ENCODE peak calls at places on chromosomes 7 and 10, in seven cellular contexts. N is foreskin fibroblast, D is heart left ventricle, K is MM.1S, X is BJ, O is AG09309, Z is left ventricle myocardium inferior. M is an unnamed sample.

GRCh38 chr10:130337305-130337640 is 201.1 kb downstream of the GLRX3 start:
- DNase-seq in Z (no peak), X (no peak), D (no peak), K (no peak), N (no peak), O (no peak), M (no peak)

GRCh38 chr10:43648083-43648391 is 644 bp downstream of the ZNF32 start:
- DNase-seq in K (no peak), D (no peak), Z (no peak), X (no peak), N (no peak), O (no peak), M (no peak)

GRCh38 chr10:50909334-50910014 is 24.0 kb upstream of the A1CF start:
- DNase-seq in O (no peak), Z (no peak), K (no peak), N (no peak), X (no peak), D (no peak), M (no peak)

GRCh38 chr7:771241-772004 is 44.3 kb upstream of the PRKAR1B start:
- DNase-seq in O (no peak), K (no peak), N (peak), Z (peak), D (peak), X (peak), M (no peak)

GRCh38 chr10:76113952-76114351 is 682.5 kb downstream of the LRMDA start:
- DNase-seq in X (no peak), D (no peak), O (no peak), K (no peak), N (no peak), Z (no peak), M (no peak)

GRCh38 chr7:139948167-139948566 is 114.6 kb downstream of the PARP12 start:
- DNase-seq in Z (no peak), N (no peak), D (no peak), K (no peak), O (no peak), X (no peak), M (no peak)

GRCh38 chr10:42951486-42952251 is 125.2 kb upstream of the RET start:
- DNase-seq in O (no peak), N (no peak), D (peak), X (no peak), Z (peak), K (no peak), M (no peak)

GRCh38 chr7:2497500-2498336 is 21.5 kb upstream of the GRIFIN start:
- DNase-seq in D (no peak), X (no peak), N (peak), O (no peak), Z (no peak), K (no peak), M (no peak)

GRCh38 chr7:31688347-31688746 is 1.3 kb downstream of the PPP1R17 start:
- DNase-seq in O (no peak), Z (no peak), D (no peak), N (no peak), K (no peak), X (no peak), M (no peak)
- H3K4me3 ChIP-seq in O (no peak), Z (no peak), D (no peak), N (no peak), K (no peak), X (no peak), M (no peak)

DNA sequence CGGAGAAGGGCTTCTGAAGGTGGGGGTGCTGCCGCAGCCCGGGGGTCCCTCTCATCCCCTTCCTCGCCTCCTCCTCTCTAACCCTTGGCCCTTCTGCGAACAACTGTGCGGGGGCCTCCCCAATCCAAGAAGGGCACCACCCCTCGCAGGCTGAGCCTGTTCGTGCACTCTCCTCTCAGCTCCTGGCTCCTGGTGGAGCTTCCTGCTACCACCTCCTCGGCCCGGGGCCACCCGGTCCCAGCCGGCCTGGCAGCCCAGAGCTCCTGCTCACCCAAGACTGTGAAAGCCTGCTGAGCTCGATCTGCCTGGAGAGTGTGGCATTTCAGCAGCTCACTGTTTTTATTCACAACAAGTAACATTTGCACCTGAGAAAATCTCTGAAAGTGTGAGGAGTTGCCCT is 2.4 kb downstream of the ADGRA1 start:
- DNase-seq in N (no peak), O (no peak), K (no peak), Z (no peak), D (no peak), X (no peak), M (no peak)
- TF ChIP-seq CTCF in N (no peak), O (no peak), K (no peak), Z (no peak), D (no peak), X (no peak), M (no peak)

DNA sequence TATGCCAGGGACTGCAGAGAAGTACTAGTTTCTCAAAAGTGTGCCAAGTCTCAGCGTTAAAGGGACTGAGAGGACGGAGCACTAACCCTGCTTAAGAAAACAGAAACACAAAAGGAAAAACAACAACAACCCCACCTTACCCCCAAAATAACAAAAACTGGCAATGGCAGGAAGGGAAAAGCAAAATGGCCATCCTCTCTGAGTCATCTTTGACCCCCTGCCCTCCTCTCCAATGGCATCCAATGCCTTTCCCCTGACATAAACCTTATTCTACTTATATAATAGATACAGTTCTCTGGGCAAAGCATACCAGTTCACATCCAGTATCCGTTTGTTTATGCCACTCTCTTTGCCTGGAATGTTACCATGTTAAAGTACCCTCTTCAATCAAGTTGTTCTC is 1.6 kb downstream of the POLR1F start:
- DNase-seq in D (no peak), X (no peak), Z (no peak), N (peak), O (no peak), K (no peak), M (no peak)
- H3K4me3 ChIP-seq in D (no peak), X (no peak), Z (peak), N (peak), O (no peak), K (peak), M (peak)

GRCh38 chr10:3217301-3217700 is 44.7 kb upstream of the PITRM1 start:
- DNase-seq in X (peak), O (peak), N (peak), K (no peak), Z (no peak), D (no peak), M (peak)

GRCh38 chr10:3217853-3218252 is 45.3 kb upstream of the PITRM1 start:
- DNase-seq in X (no peak), O (no peak), D (no peak), N (no peak), K (no peak), Z (no peak), M (no peak)

GRCh38 chr10:3213758-3214545 is 41.4 kb upstream of the PITRM1 start:
- DNase-seq in D (no peak), X (no peak), K (no peak), O (no peak), Z (no peak), N (no peak), M (no peak)

GRCh38 chr10:3213174-3213573 is 40.6 kb upstream of the PITRM1 start:
- DNase-seq in Z (peak), N (no peak), D (no peak), K (no peak), X (no peak), O (no peak), M (no peak)

GRCh38 chr10:3215336-3215860 is 42.8 kb upstream of the PITRM1 start:
- DNase-seq in N (no peak), K (no peak), D (no peak), O (no peak), Z (no peak), X (no peak), M (no peak)
- TF ChIP-seq CTCF in N (no peak), K (no peak), D (no peak), O (no peak), Z (no peak), X (no peak), M (no peak)

GRCh38 chr7:12398186-12398585 is 5.5 kb downstream of the VWDE start:
- DNase-seq in D (no peak), K (no peak), Z (no peak), X (no peak), O (no peak), N (no peak), M (no peak)

GRCh38 chr7:12402365-12402725 is 1.3 kb downstream of the VWDE start:
- DNase-seq in Z (no peak), O (no peak), N (no peak), K (no peak), D (no peak), X (no peak), M (no peak)

GRCh38 chr7:12403287-12404181 is at the start of gene VWDE:
- DNase-seq in K (peak), D (peak), O (no peak), X (no peak), N (peak), Z (no peak), M (no peak)

GRCh38 chr7:12397671-12398070 is 6.0 kb downstream of the VWDE start:
- DNase-seq in K (no peak), D (no peak), Z (no peak), N (no peak), O (no peak), X (no peak), M (no peak)

DNA sequence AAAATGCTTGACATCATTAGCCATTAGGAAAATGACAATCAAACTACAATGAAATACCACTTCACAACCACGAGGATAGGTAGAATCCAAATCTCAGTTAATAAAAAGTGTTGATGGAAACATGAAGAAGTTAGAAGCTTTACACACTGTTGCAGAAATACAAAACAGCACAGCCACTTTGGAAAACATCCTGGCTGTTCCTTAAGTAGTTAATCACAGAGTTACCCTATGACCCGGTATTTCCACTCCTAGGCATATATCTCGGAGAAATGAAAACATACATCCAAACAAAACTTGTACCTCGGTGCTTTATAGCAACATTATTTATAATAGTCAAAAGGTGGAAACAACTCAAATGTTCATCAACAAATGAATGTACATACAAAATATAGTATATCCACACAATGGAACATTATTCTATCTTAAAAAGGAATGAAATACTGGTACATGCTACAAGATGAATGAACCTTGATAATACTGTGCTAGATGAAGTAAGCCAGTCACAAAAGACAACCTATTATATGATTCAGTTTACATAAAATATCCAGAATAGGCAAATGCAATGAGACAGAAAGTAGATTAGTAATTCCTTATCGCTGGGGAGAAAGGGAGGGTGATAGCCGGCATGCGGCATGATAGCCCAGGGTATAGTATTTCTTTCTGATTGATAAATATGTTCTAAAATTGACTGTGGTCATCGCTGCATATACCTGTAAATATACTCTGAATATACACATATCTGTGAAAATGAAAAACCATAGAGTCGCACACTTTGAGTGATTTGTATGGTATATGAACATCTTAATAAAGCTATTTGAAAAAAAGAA is 1.9 kb downstream of the VWDE start:
- DNase-seq in X (no peak), Z (no peak), N (no peak), O (no peak), D (no peak), K (no peak), M (no peak)
- H3K4me3 ChIP-seq in X (no peak), Z (no peak), N (no peak), O (no peak), D (no peak), K (no peak), M (no peak)

DNA sequence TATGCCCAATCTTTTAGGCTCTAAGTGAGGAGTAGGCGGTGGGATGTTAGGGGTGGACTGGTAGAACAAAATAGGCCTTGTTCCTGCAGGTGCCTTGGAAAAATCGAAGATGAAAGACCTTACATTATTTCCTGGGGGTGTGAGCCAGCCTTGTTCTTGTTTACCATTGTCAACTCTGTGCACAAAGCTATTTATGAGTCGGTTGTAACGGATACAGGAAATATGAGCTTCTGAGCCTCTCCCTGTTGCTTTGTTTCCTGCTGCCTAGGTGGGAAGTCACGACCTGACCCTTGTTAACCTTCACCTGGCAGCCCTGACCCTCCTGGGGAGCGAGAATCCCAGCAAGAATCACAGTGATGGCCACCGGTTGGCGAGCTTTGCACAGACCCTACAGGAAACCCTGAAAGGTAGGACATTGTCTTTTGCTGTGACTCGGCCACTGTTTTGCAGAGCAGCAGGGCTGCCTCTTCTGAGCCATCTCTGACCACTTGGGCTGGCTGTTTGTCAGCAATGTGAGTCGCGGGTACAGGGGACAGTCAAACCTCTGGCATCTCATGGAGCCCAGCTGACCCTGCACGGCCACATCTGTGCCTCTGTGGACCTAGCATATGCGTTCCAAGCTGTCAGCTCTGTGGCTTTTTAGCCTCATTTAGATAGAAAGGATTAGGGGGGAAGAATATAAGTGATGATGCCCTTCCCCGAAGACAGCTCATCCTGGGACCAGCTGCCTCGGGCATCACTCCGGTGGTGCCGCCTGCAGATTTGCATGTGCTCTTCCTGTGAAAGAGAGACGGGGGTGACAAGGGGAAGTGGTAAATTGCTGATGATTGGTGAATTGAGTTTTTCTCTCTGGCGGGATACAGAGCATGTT is 102.1 kb upstream of the ANLN start:
- DNase-seq in Z (no peak), D (no peak), O (no peak), N (no peak), X (no peak), K (peak), M (no peak)
- TF ChIP-seq CTCF in Z (no peak), D (no peak), O (no peak), N (no peak), X (no peak), K (no peak), M (no peak)

DNA sequence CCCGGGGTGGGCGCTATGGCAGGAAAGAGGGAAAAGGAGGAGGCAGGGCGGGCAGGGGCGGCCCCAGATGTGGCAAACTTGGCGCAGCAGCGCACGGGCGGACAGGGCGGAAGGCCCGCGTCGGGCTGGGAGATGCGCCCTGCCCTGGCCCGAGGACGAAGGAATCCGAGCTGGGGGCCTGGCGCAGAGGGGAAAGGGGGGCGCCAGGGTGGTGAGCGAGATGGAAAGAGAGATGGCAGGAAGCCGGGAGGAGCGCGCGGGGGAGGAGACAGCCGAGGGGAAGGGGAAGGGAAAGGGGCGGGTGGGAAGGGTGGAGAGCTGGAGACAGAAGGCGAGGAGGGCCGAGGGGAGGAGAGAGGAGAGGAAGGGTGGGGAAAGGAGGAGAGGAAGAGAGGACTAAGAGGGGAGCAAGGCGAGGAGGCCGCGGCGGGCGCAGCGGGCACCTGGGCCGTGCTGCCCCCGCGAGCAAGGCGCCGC is at the start of gene MARVELD1:
- DNase-seq in K (no peak), D (peak), O (no peak), X (no peak), Z (peak), N (peak), M (no peak)
- H3K4me3 ChIP-seq in K (peak), D (peak), O (peak), X (peak), Z (peak), N (peak), M (peak)

GRCh38 chr7:102300643-102301211 is 14.1 kb downstream of the SH2B2 start:
- DNase-seq in Z (no peak), O (no peak), N (no peak), D (no peak), K (no peak), X (no peak), M (no peak)
- TF ChIP-seq CTCF in Z (peak), O (no peak), N (no peak), D (peak), K (no peak), X (no peak), M (peak)

GRCh38 chr10:1608408-1609037 is 128.8 kb downstream of the ADARB2 start:
- DNase-seq in Z (no peak), N (no peak), K (no peak), X (no peak), O (no peak), D (no peak), M (no peak)
- H3K4me3 ChIP-seq in Z (peak), N (no peak), K (no peak), X (no peak), O (no peak), D (no peak), M (no peak)

GRCh38 chr7:27688056-27688455 is 25.4 kb upstream of the HIBADH start:
- DNase-seq in Z (no peak), O (no peak), K (no peak), N (no peak), D (no peak), X (no peak), M (no peak)

GRCh38 chr7:27690649-27691048 is 28.0 kb upstream of the HIBADH start:
- DNase-seq in N (no peak), D (no peak), X (no peak), Z (no peak), O (no peak), K (no peak), M (no peak)

GRCh38 chr7:27689878-27690164 is 27.1 kb upstream of the HIBADH start:
- DNase-seq in X (no peak), K (no peak), D (no peak), O (no peak), Z (no peak), N (no peak), M (no peak)

GRCh38 chr7:27686315-27686714 is 23.6 kb upstream of the HIBADH start:
- DNase-seq in X (no peak), Z (no peak), N (peak), K (no peak), O (peak), D (no peak), M (no peak)

DNA sequence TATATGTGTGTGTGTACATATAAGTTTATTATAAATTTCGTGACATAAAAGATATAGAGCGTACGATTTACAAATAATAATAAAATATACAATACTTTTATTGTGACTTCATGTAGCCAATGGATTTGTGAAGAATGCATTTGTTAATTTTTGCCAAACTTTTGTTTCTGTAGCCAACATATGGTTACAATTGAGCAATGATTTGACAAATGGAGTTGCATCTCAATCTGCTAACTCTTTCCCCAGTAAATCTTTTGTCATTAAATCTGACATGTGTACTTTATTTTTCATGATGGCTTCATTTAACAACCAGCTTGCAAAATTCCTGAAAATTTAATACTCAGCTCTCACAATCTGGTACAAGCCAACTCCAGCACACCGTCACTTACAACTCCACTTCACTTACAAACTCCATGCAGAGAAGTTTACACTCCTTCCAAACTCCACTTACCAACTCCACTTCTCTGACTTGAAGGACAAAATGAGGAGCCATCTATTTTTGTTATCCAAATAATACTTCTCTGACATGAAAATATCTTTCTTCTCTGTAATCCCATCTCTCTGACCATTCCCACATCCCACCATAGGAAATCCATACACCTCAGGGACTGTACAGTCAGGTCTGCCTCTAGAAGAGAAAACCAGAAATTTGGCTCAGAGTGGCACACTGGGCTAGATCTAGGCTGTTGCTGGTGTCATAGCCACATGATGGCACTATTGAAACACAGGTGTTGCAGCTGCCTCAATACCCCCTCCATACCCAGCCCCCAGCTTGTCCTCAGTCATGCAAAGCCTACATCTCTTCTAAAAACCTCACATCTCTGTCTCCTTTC is 26.6 kb upstream of the HIBADH start:
- DNase-seq in K (peak), N (peak), Z (no peak), X (peak), O (no peak), D (no peak), M (no peak)
- TF ChIP-seq CTCF in K (peak), N (peak), Z (peak), X (peak), O (peak), D (no peak), M (peak)

M was measured in AG04449.